ENCODE peak calls at places on chromosome 15, in ten cellular contexts. C is RWPE2, R is AG04450, X is GM12865, I is esophagus squamous epithelium, M is fibroblast of lung, F is dorsolateral prefrontal cortex, W is cardiac fibroblast, Q is uterus, Y is AG04449. D is an unnamed sample.
A peak's percentile ranks its signal among the peaks of the same experiment; 100 is the strongest.

GRCh38 chr15:83650831-83651230 is 3.1 kb upstream of the ADAMTSL3 start:
- DNase-seq in C (no peak), R (no peak), X (no peak), I (no peak), M (no peak), F (no peak), W (no peak), Q (no peak), Y (no peak), D (no peak)

GRCh38 chr15:53312707-53313106 is 446.8 kb downstream of the WDR72 start:
- DNase-seq in C (no peak), R (no peak), X (no peak), I (no peak), M (no peak), F (no peak), W (no peak), Q (no peak), Y (no peak), D (no peak)

GRCh38 chr15:71494565-71494964 is 315.8 kb upstream of the NR2E3 start:
- DNase-seq in C (no peak), R (no peak), X (no peak), I (no peak), M (peak; percentile 75), F (no peak), W (no peak), Q (no peak), Y (no peak), D (no peak)

GRCh38 chr15:65306551-65306950 is 2.1 kb downstream of the RNU5B-1 start:
- DNase-seq in C (no peak), R (no peak), X (no peak), I (no peak), M (no peak), F (no peak), W (no peak), Q (no peak), Y (no peak), D (no peak)

GRCh38 chr15:78179906-78180305 is 30.7 kb downstream of the IDH3A start:
- DNase-seq in C (no peak), R (no peak), X (no peak), I (no peak), M (no peak), F (no peak), W (no peak), Q (no peak), Y (no peak), D (no peak)

GRCh38 chr15:48652510-48653076 is 7.1 kb upstream of the FBN1 start:
- DNase-seq in C (no peak), R (no peak), X (no peak), I (no peak), M (no peak), F (no peak), W (no peak), Q (no peak), Y (no peak), D (no peak)

GRCh38 chr15:42622328-42622925 is 47.0 kb downstream of the STARD9 start:
- DNase-seq in C (no peak), R (no peak), X (no peak), I (no peak), M (no peak), F (no peak), W (no peak), Q (no peak), Y (no peak), D (no peak)

GRCh38 chr15:88238618-88239430 is 17.7 kb downstream of the NTRK3 start:
- DNase-seq in C (no peak), R (no peak), X (no peak), I (no peak), M (peak; percentile 49), F (no peak), W (peak; percentile 77), Q (no peak), Y (peak; percentile 28), D (no peak)

GRCh38 chr15:35616436-35617271 is 70.7 kb upstream of the DPH6 start:
- DNase-seq in C (no peak), R (no peak), X (no peak), I (no peak), M (no peak), F (no peak), W (no peak), Q (no peak), Y (no peak), D (no peak)

GRCh38 chr15:48283361-48284157 is 47.7 kb upstream of the DUT start:
- DNase-seq in C (no peak), R (no peak), X (no peak), I (no peak), M (peak; percentile 12), F (no peak), W (no peak), Q (no peak), Y (no peak), D (no peak)

GRCh38 chr15:77784361-77785292 is 151.9 kb upstream of the LINGO1 start:
- DNase-seq in C (no peak), R (no peak), X (peak; percentile 18), I (no peak), M (peak; percentile 2), F (peak; percentile 59), W (peak; percentile 49), Q (no peak), Y (no peak), D (no peak)

DNA sequence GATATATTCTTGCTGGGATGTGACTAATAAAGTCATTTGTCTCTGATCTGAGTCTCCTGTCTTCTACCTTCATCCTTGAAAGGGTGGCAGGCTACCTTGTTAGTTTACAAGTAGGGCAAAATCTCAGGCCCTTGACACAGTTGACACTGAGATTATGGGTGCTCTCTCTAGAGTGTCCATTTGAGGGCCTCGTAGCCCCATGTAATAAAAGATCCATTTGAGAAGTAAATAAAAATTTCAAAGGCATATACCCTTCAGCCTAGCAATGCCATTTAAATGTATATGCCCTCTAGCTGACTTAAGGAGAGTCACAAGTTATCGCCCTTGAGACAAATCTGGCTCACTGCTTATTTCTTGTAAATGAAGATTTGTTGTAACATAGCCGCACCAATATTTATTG is 98.6 kb downstream of the TCF12 start:
- DNase-seq in C (no peak), R (no peak), X (peak; percentile 40), I (no peak), M (peak; percentile 42), F (no peak), W (peak; percentile 40), Q (no peak), Y (no peak), D (no peak)
- TF ChIP-seq CTCF in C (peak; percentile 37), R (peak; percentile 22), X (peak; percentile 13), I (no peak), M (peak; percentile 36), F (no peak), W (peak; percentile 16), Q (no peak), Y (peak; percentile 7), D (no peak)

GRCh38 chr15:73567022-73567421 is 66.2 kb downstream of the NPTN start:
- DNase-seq in C (no peak), R (no peak), X (no peak), I (no peak), M (no peak), F (no peak), W (no peak), Q (no peak), Y (no peak), D (no peak)

GRCh38 chr15:73558529-73558928 is 74.7 kb downstream of the NPTN start:
- DNase-seq in C (no peak), R (no peak), X (no peak), I (no peak), M (no peak), F (no peak), W (no peak), Q (no peak), Y (no peak), D (no peak)

GRCh38 chr15:73560501-73561117 is 72.6 kb downstream of the NPTN start:
- DNase-seq in C (no peak), R (peak; percentile 55), X (peak; percentile 73), I (no peak), M (peak; percentile 90), F (no peak), W (peak; percentile 88), Q (no peak), Y (peak; percentile 23), D (no peak)

GRCh38 chr15:73568881-73569280 is 64.3 kb downstream of the NPTN start:
- DNase-seq in C (no peak), R (no peak), X (no peak), I (no peak), M (no peak), F (no peak), W (no peak), Q (no peak), Y (no peak), D (no peak)

GRCh38 chr15:73564255-73564654 is 68.9 kb downstream of the NPTN start:
- DNase-seq in C (no peak), R (no peak), X (no peak), I (no peak), M (peak; percentile 22), F (peak; percentile 20), W (peak; percentile 80), Q (no peak), Y (no peak), D (no peak)
- TF ChIP-seq CTCF in C (no peak), R (peak; percentile 43), X (no peak), I (no peak), M (peak; percentile 13), F (no peak), W (peak; percentile 6), Q (no peak), Y (no peak), D (no peak)

DNA sequence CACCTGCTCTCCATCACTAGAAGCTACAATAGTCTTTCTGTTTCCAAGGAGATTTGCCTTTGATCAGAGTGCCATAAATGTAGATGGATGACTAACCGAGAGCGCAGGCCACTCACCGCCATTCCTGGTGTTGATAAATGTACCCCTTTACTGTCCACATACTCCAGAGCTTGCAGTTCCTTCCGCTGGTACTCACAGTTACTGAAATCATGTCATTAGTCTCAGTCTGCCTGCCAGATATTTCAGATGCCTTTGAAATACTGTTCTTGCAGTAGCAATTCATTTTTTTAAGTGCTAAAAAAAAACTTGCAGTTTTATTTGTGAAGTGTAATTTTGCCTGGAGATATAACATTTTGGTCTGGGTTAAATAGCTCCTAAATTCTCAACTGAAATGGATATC is 72.3 kb downstream of the BLM start:
- DNase-seq in C (no peak), R (no peak), X (no peak), I (no peak), M (no peak), F (no peak), W (no peak), Q (no peak), Y (no peak), D (no peak)
- TF ChIP-seq CTCF in C (no peak), R (no peak), X (no peak), I (no peak), M (no peak), F (no peak), W (no peak), Q (no peak), Y (no peak), D (no peak)

DNA sequence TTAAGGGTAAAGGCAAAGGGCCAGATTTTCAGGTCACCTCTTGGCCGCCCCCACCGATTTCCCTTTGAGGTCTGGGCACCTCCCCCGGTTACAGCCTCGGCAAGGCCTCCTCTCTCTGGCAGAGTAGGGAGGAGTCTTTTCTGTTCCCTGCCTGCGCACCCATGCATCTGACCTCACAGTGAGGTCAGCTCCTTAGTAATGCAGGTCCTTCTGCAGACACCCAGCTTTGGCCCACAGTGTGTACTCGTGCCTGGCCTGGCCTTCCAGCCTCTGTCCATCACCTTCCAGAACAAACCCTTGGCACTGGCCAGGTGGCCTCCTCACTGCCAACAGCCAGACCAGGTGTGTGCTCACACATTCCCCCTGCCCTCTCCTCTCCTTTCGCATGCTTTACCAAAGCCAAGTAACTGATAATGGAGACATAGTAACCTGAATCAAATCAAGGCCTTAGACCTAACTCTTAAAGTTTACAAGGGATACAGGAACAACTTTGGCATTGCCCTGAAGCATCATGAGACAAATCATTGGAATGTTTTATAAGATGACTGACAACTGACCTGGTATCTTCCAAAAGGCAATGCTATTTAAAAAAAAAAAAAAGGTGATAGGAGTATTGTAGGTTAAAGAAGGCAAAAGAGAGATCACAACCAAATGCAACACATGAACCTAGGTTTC is 61.3 kb downstream of the CORO2B start:
- DNase-seq in C (no peak), R (no peak), X (no peak), I (no peak), M (peak; percentile 55), F (no peak), W (peak; percentile 67), Q (peak; percentile 44), Y (no peak), D (no peak)
- TF ChIP-seq CTCF in C (no peak), R (no peak), X (no peak), I (no peak), M (no peak), F (no peak), W (no peak), Q (no peak), Y (no peak), D (no peak)